ENCODE peak calls at places on chromosomes 5 and 9, in six cellular contexts. X is AG04450, O is adipocyte, Q is foreskin fibroblast, D is GM12865, B is astrocyte of the cerebellum. F is an unnamed sample.

GRCh38 chr9:91155181-91155580 is 206.5 kb downstream of the AUH start:
- DNase-seq in X (no peak), O (no peak), Q (no peak), D (no peak), B (no peak), F (no peak)

GRCh38 chr9:130741024-130741305 is 47.4 kb downstream of the EXOSC2 start:
- DNase-seq in X (no peak), O (no peak), Q (no peak), D (no peak), B (no peak), F (no peak)

GRCh38 chr5:96648598-96648997 is 13.6 kb upstream of the CAST start:
- DNase-seq in X (no peak), O (peak), Q (peak), D (no peak), B (no peak), F (no peak)

GRCh38 chr5:131846536-131846935 is 49.7 kb upstream of the FNIP1 start:
- DNase-seq in X (no peak), O (no peak), Q (no peak), D (no peak), B (no peak), F (no peak)

GRCh38 chr5:142295084-142295758 is 29.6 kb downstream of the SPRY4 start:
- DNase-seq in X (no peak), O (no peak), Q (no peak), D (no peak), B (no peak), F (no peak)

GRCh38 chr5:150485770-150486401 is 22.0 kb upstream of the NDST1 start:
- DNase-seq in X (no peak), O (peak), Q (peak), D (peak), B (no peak), F (no peak)

GRCh38 chr9:113538646-113539430 is 75.3 kb downstream of the RGS3 start:
- DNase-seq in X (no peak), O (no peak), Q (no peak), D (no peak), B (no peak), F (no peak)

GRCh38 chr5:78405820-78406750 is 45.7 kb downstream of the SCAMP1 start:
- DNase-seq in X (no peak), O (peak), Q (peak), D (peak), B (no peak), F (no peak)

GRCh38 chr9:122350577-122351355 is 20.1 kb upstream of the PTGS1 start:
- DNase-seq in X (peak), O (peak), Q (peak), D (peak), B (peak), F (peak)

GRCh38 chr5:156124713-156125112 is 202.3 kb upstream of the SGCD start:
- DNase-seq in X (no peak), O (no peak), Q (no peak), D (no peak), B (no peak), F (no peak)

GRCh38 chr5:112434650-112435049 is 15.6 kb upstream of the EPB41L4A start:
- DNase-seq in X (no peak), O (no peak), Q (peak), D (no peak), B (no peak), F (no peak)

GRCh38 chr5:158313739-158314464 is 455.0 kb upstream of the CLINT1 start:
- DNase-seq in X (no peak), O (no peak), Q (no peak), D (no peak), B (no peak), F (no peak)

GRCh38 chr5:127878174-127878750 is 175.1 kb downstream of the CCDC192 start:
- DNase-seq in X (no peak), O (peak), Q (peak), D (peak), B (no peak), F (peak)

GRCh38 chr9:136671646-136672430 is 9.1 kb downstream of the EGFL7 start:
- DNase-seq in X (no peak), O (peak), Q (peak), D (peak), B (no peak), F (no peak)

GRCh38 chr5:106584268-106584667 is 1086.5 kb downstream of the EFNA5 start:
- DNase-seq in X (no peak), O (no peak), Q (no peak), D (no peak), B (no peak), F (no peak)

GRCh38 chr9:8872802-8873201 is 1073.2 kb upstream of the DMAC1 start:
- DNase-seq in X (no peak), O (no peak), Q (peak), D (no peak), B (peak), F (no peak)

GRCh38 chr5:132439521-132440206 is 50.9 kb downstream of the IRF1 start:
- DNase-seq in X (peak), O (peak), Q (peak), D (peak), B (peak), F (no peak)

GRCh38 chr9:70297141-70297540 is 38.4 kb downstream of the SMC5 start:
- DNase-seq in X (no peak), O (no peak), Q (peak), D (no peak), B (no peak), F (no peak)

GRCh38 chr9:121023064-121023463 is 27.0 kb downstream of the C5 start:
- DNase-seq in X (no peak), O (peak), Q (peak), D (no peak), B (peak), F (no peak)

GRCh38 chr5:97888439-97888838 is 705.4 kb upstream of the RIOK2 start:
- DNase-seq in X (no peak), O (no peak), Q (no peak), D (peak), B (no peak), F (no peak)

GRCh38 chr9:135046156-135047025 is 41.1 kb upstream of the OLFM1 start:
- DNase-seq in X (no peak), O (no peak), Q (no peak), D (no peak), B (no peak), F (no peak)

GRCh38 chr9:34664281-34665108 is 2.0 kb upstream of the CCL27 start:
- DNase-seq in X (no peak), O (peak), Q (peak), D (peak), B (peak), F (peak)

GRCh38 chr5:179908528-179908927 is 831 bp upstream of the TBC1D9B start:
- DNase-seq in X (no peak), O (no peak), Q (no peak), D (no peak), B (no peak), F (no peak)

GRCh38 chr5:159242656-159243055 is 20.4 kb upstream of the UBLCP1 start:
- DNase-seq in X (no peak), O (no peak), Q (no peak), D (no peak), B (no peak), F (no peak)

GRCh38 chr5:143887302-143887638 is 75.3 kb downstream of the HMHB1 start:
- DNase-seq in X (no peak), O (peak), Q (peak), D (no peak), B (peak), F (no peak)

DNA sequence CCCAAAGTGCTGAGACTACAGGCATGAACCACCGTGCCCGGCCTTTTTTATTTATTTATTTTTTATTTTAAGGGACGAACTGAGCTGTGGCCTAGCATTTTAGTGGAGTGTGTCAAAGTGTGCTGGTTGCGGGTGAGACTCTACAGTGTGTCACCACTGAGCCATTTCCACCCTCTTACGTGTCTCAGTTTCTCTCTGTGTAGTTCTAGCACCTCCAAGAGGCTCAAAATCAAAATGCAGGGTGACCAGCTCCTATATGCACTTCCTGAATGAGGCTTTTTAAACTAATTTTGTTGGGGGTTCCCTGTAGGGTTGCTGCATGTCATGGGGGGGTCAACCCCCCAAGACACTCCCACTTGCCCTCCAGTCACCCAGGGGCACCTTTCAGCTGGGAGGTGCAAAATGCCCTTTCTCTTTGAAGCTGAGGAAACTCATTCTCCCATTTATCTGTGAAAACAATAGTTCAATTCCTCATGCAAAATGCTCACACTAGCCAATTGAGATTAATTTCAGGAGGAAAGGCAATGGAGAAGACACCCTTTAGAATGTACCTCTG is 69.3 kb downstream of the COL15A1 start:
- DNase-seq in X (no peak), O (no peak), Q (no peak), D (peak), B (no peak), F (no peak)
- H3K4me3 ChIP-seq in X (no peak), O (no peak), Q (no peak), D (no peak), B (no peak), F (no peak)

DNA sequence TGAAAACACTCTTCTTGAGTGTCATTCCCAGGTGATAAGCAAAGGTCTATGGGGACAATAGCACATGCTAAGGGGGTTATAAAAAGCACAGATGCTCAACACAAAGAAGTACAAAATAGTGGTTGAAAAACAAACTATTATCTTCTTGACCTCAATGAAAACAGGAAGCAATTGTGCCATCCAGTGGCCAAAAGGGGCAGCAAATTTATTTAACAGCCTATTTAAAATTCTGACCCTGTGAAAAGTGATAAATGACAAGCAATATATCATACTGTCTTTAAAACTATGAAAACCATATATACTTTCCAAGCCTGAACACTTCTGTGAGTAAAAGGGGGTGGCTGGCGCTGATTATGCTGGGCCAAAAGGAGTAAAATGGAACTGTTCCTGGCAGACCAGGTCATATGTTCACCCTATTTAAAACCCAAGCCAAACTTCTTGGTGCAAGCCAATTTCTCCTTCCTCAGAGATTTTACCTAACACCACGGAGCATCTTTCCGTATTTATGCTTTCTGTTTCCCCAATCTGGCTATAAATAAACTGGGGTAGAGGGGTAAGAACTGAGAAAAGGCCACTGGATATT is 29.7 kb downstream of the TEX10 start:
- DNase-seq in X (no peak), O (peak), Q (peak), D (peak), B (peak), F (peak)
- H3K4me3 ChIP-seq in X (no peak), O (no peak), Q (no peak), D (no peak), B (no peak), F (no peak)

GRCh38 chr9:101487443-101487855 is 46.2 kb upstream of the RNF20 start:
- DNase-seq in X (no peak), O (no peak), Q (no peak), D (no peak), B (no peak), F (no peak)
- H3K4me3 ChIP-seq in X (peak), O (peak), Q (peak), D (no peak), B (peak), F (no peak)

GRCh38 chr5:135360278-135361274 is 38.5 kb downstream of the MACROH2A1 start:
- DNase-seq in X (no peak), O (no peak), Q (no peak), D (no peak), B (no peak), F (no peak)

GRCh38 chr5:135353952-135354721 is 44.9 kb downstream of the MACROH2A1 start:
- DNase-seq in X (peak), O (peak), Q (peak), D (no peak), B (peak), F (no peak)

GRCh38 chr5:135355182-135355581 is 43.8 kb downstream of the MACROH2A1 start:
- DNase-seq in X (no peak), O (peak), Q (peak), D (no peak), B (no peak), F (no peak)

GRCh38 chr5:135359374-135360165 is 39.5 kb downstream of the MACROH2A1 start:
- DNase-seq in X (no peak), O (peak), Q (peak), D (no peak), B (no peak), F (no peak)

GRCh38 chr5:135356522-135357318 is 42.3 kb downstream of the MACROH2A1 start:
- DNase-seq in X (no peak), O (peak), Q (peak), D (no peak), B (no peak), F (no peak)
- H3K4me3 ChIP-seq in X (no peak), O (peak), Q (no peak), D (no peak), B (no peak), F (no peak)

GRCh38 chr5:9441610-9442009 is 104.3 kb downstream of the SEMA5A start:
- DNase-seq in X (no peak), O (no peak), Q (peak), D (no peak), B (no peak), F (no peak)

GRCh38 chr5:9440517-9440916 is 105.4 kb downstream of the SEMA5A start:
- DNase-seq in X (no peak), O (peak), Q (peak), D (no peak), B (no peak), F (no peak)

GRCh38 chr5:9439651-9440292 is 106.1 kb downstream of the SEMA5A start:
- DNase-seq in X (no peak), O (peak), Q (peak), D (no peak), B (no peak), F (no peak)

DNA sequence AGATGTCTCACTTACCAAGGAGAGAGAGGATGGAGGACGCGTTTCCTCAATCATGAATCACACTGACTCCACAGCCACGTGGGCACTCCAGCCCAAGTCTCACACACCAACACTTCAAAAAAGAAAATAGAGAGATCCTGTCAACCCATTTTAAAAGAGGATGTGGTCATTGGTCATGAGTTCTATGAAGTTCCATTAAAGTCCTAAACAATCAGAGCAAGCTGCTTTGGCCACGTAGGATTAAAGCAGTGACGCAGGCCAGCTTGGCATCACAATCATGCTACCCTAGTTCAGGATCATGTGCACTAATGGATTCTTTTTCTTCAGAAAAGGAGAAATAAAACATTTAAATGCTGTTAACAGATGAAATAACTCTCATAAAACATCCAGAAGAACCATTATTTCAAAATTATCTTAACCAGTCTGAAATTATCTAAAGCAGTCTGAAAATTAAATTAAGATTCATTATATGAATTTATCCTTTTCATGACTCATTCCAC is 108.1 kb downstream of the SEMA5A start:
- DNase-seq in X (no peak), O (peak), Q (peak), D (no peak), B (no peak), F (no peak)
- H3K4me3 ChIP-seq in X (no peak), O (no peak), Q (no peak), D (no peak), B (no peak), F (no peak)

DNA sequence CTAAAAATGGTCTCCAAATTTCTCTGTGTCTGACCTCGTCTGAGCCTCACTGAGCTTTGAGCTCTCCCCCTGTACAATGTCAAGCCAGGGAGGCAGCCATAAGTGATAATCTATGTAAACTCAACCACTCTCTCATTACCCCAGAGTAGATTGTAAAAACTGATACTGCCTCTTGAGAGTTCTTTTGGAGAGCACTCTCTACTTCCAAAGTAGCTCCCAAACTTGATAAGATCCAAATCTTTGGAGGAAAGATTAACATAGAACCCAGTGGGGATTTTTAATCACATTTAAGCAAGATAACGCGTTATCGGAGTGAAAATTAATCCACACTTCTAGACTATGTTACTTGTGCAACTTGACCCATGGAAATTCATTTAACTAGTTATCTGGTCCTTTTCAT is 54.9 kb downstream of the TMEM167A start:
- DNase-seq in X (no peak), O (no peak), Q (no peak), D (no peak), B (no peak), F (no peak)
- H3K4me3 ChIP-seq in X (no peak), O (no peak), Q (no peak), D (no peak), B (no peak), F (no peak)

DNA sequence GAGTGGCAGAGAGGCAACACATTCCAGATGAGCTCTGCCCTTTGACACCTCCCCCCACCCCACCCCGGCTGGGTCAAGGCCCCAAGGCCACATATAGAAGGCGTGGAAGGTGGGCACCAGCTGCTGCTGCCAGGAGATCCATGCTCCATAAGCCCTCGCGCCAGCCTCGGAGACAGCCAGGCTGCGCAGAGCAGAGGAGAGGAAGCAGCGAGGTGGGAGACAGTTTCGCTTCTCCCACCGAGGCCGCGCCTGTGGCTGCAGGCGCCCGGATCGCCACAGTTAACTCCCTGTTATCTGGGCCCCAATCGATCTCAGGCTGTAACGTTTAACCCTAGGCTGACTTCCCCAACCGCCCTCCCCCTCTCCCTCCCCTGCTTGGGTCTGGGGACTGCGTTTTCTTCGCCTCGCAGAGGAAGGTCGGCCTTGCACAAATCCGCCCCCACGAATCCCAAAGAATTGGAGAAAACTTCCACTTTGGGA is 1.2 kb upstream of the CXXC5 start:
- DNase-seq in X (no peak), O (no peak), Q (no peak), D (no peak), B (no peak), F (no peak)
- H3K4me3 ChIP-seq in X (no peak), O (peak), Q (no peak), D (no peak), B (no peak), F (no peak)

F was measured in Jurkat, Clone E6-1.